ENCODE peak calls at places on chromosomes 5 and 9, in five cellular contexts. One of them, this sample, is unnamed.

GRCh38 chr9:85262333-85262732 is 479.4 kb downstream of the AGTPBP1 start:
- DNase-seq in HepG2: no peak
- DNase-seq in GM12878: no peak
- DNase-seq in HL-60: no peak
- DNase-seq in A549: no peak
- DNase-seq in this sample: no peak

GRCh38 chr9:92186631-92187030 is 71.4 kb upstream of the SPTLC1 start:
- DNase-seq in A549: no peak
- DNase-seq in HepG2: no peak
- DNase-seq in HL-60: no peak
- DNase-seq in GM12878: no peak
- DNase-seq in this sample: no peak

GRCh38 chr9:29213374-29214161 is 1640.3 kb upstream of the C9orf72 start:
- DNase-seq in A549: peak
- DNase-seq in HL-60: no peak
- DNase-seq in HepG2: no peak
- DNase-seq in GM12878: no peak
- DNase-seq in this sample: no peak

GRCh38 chr9:98807070-98807810 is at the start of gene GALNT12:
- DNase-seq in GM12878: no peak
- DNase-seq in A549: peak
- DNase-seq in HL-60: no peak
- DNase-seq in HepG2: no peak
- DNase-seq in this sample: no peak

GRCh38 chr5:57676228-57677098 is 193.9 kb upstream of the ACTBL2 start:
- DNase-seq in HepG2: peak
- DNase-seq in A549: no peak
- DNase-seq in HL-60: no peak
- DNase-seq in GM12878: no peak
- DNase-seq in this sample: no peak

GRCh38 chr5:142296914-142297417 is 27.9 kb downstream of the SPRY4 start:
- DNase-seq in GM12878: no peak
- DNase-seq in A549: no peak
- DNase-seq in HL-60: no peak
- DNase-seq in HepG2: peak
- DNase-seq in this sample: no peak

GRCh38 chr9:95796029-95796428 is 79.5 kb upstream of the ERCC6L2 start:
- DNase-seq in HepG2: no peak
- DNase-seq in HL-60: no peak
- DNase-seq in GM12878: no peak
- DNase-seq in A549: no peak
- DNase-seq in this sample: no peak

GRCh38 chr9:132792547-132792946 is 85.5 kb downstream of the AK8 start:
- DNase-seq in A549: no peak
- DNase-seq in HL-60: no peak
- DNase-seq in HepG2: no peak
- DNase-seq in GM12878: no peak
- DNase-seq in this sample: no peak

GRCh38 chr5:10689391-10690081 is 71.5 kb downstream of the DAP start:
- DNase-seq in HL-60: peak
- DNase-seq in A549: peak
- DNase-seq in HepG2: no peak
- DNase-seq in GM12878: no peak
- DNase-seq in this sample: no peak

GRCh38 chr5:170302729-170303501 is 5.3 kb upstream of the LCP2 start:
- DNase-seq in GM12878: peak
- DNase-seq in HL-60: peak
- DNase-seq in HepG2: no peak
- DNase-seq in A549: no peak
- DNase-seq in this sample: no peak

GRCh38 chr9:87836951-87837715 is 45.5 kb upstream of the SPATA31E1 start:
- DNase-seq in HL-60: no peak
- DNase-seq in A549: no peak
- DNase-seq in HepG2: no peak
- DNase-seq in GM12878: no peak
- DNase-seq in this sample: no peak

GRCh38 chr9:122186301-122186700 is 26.6 kb downstream of the MORN5 start:
- DNase-seq in GM12878: no peak
- DNase-seq in HL-60: no peak
- DNase-seq in A549: no peak
- DNase-seq in HepG2: peak
- DNase-seq in this sample: no peak

GRCh38 chr5:135236951-135237791 is 161.9 kb downstream of the MACROH2A1 start:
- DNase-seq in A549: no peak
- DNase-seq in HL-60: no peak
- DNase-seq in GM12878: no peak
- DNase-seq in HepG2: no peak
- DNase-seq in this sample: no peak

GRCh38 chr9:113216406-113216805 is 4.7 kb downstream of the FKBP15 start:
- DNase-seq in HepG2: no peak
- DNase-seq in HL-60: no peak
- DNase-seq in A549: no peak
- DNase-seq in GM12878: no peak
- DNase-seq in this sample: no peak

GRCh38 chr5:37804401-37804800 is 35.4 kb downstream of the GDNF start:
- DNase-seq in A549: no peak
- DNase-seq in HL-60: no peak
- DNase-seq in HepG2: no peak
- DNase-seq in GM12878: no peak
- DNase-seq in this sample: no peak

GRCh38 chr5:79800979-79801827 is 111.6 kb downstream of the CMYA5 start:
- DNase-seq in A549: peak
- DNase-seq in HepG2: no peak
- DNase-seq in HL-60: no peak
- DNase-seq in GM12878: no peak
- DNase-seq in this sample: no peak

GRCh38 chr9:126108240-126108639 is 218.4 kb upstream of the MVB12B start:
- DNase-seq in HepG2: no peak
- DNase-seq in GM12878: no peak
- DNase-seq in A549: no peak
- DNase-seq in HL-60: no peak
- DNase-seq in this sample: no peak

GRCh38 chr5:67992919-67993318 is 222.6 kb upstream of the PIK3R1 start:
- DNase-seq in HL-60: no peak
- DNase-seq in HepG2: no peak
- DNase-seq in GM12878: no peak
- DNase-seq in A549: no peak
- DNase-seq in this sample: no peak

GRCh38 chr5:133245191-133246052 is 193.6 kb downstream of the HSPA4 start:
- DNase-seq in GM12878: no peak
- DNase-seq in HL-60: no peak
- DNase-seq in A549: peak
- DNase-seq in HepG2: peak
- DNase-seq in this sample: peak

GRCh38 chr9:104968025-104968982 is 40.3 kb upstream of the ABCA1 start:
- DNase-seq in HL-60: peak
- DNase-seq in A549: peak
- DNase-seq in HepG2: peak
- DNase-seq in GM12878: no peak
- DNase-seq in this sample: peak

GRCh38 chr9:111662851-111663823 is 1.7 kb downstream of the GNG10 start:
- DNase-seq in GM12878: no peak
- DNase-seq in HL-60: no peak
- DNase-seq in A549: no peak
- DNase-seq in HepG2: no peak
- DNase-seq in this sample: no peak

GRCh38 chr5:64147849-64148441 is 17.7 kb upstream of the RNF180 start:
- DNase-seq in GM12878: no peak
- DNase-seq in A549: peak
- DNase-seq in HepG2: peak
- DNase-seq in HL-60: no peak
- DNase-seq in this sample: peak

GRCh38 chr5:64149857-64150521 is 15.7 kb upstream of the RNF180 start:
- DNase-seq in HL-60: no peak
- DNase-seq in GM12878: no peak
- DNase-seq in A549: no peak
- DNase-seq in HepG2: no peak
- DNase-seq in this sample: no peak

GRCh38 chr5:64147379-64147778 is 18.3 kb upstream of the RNF180 start:
- DNase-seq in HL-60: no peak
- DNase-seq in A549: no peak
- DNase-seq in HepG2: no peak
- DNase-seq in GM12878: no peak
- DNase-seq in this sample: no peak

GRCh38 chr5:64144429-64145215 is 21.0 kb upstream of the RNF180 start:
- DNase-seq in GM12878: no peak
- DNase-seq in A549: no peak
- DNase-seq in HepG2: no peak
- DNase-seq in HL-60: no peak
- DNase-seq in this sample: no peak

GRCh38 chr5:64149268-64149667 is 16.4 kb upstream of the RNF180 start:
- DNase-seq in HepG2: no peak
- DNase-seq in A549: no peak
- DNase-seq in GM12878: no peak
- DNase-seq in HL-60: no peak
- DNase-seq in this sample: no peak
- TF ChIP-seq REST in HepG2: no peak
- TF ChIP-seq REST in A549: no peak
- TF ChIP-seq REST in GM12878: no peak
- TF ChIP-seq REST in HL-60: no peak
- TF ChIP-seq REST in this sample: no peak

GRCh38 chr9:14618851-14619250 is 74.4 kb downstream of the ZDHHC21 start:
- DNase-seq in HepG2: no peak
- DNase-seq in GM12878: no peak
- DNase-seq in A549: no peak
- DNase-seq in HL-60: no peak
- DNase-seq in this sample: no peak

DNA sequence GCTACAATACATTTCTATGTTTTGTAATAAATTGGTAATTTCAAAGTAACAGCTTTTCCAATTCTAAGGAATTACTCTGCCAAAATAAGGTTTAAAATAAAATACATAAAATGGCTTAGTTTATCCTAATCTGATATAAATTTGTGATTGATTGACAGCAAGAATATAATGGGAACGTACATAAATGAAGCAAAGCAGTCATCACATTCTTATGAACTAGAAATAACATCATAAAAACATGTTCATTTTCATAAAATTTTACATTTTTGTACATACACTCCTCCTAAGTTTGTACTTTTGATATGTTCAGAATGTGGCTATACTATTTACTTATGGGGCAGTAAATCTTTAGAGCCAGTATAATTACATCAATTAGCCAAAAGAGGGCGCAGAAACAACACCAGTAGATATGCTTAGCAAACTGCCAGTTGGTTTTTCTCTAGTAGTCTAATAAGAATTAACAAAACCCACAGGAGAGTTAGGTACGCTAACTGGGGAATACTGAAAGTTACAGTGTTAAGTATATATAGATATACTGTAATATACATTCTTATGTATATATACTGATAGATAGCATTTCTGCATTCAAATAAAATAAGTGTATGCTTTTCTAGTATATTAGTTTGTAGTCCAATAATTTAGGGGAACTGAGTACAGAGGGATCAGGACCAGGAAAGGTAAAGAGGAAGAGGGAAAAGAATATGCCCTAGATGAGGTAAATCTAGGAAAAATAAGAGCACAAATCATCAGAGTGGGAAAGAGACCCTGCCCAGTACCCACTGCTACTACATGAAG is 76.8 kb downstream of the ZDHHC21 start:
- DNase-seq in A549: peak
- DNase-seq in HL-60: peak
- DNase-seq in HepG2: peak
- DNase-seq in GM12878: no peak
- DNase-seq in this sample: peak
- TF ChIP-seq REST in A549: no peak
- TF ChIP-seq REST in HL-60: no peak
- TF ChIP-seq REST in HepG2: no peak
- TF ChIP-seq REST in GM12878: no peak
- TF ChIP-seq REST in this sample: no peak

GRCh38 chr5:96115467-96115812 is 153.8 kb upstream of the ELL2 start:
- DNase-seq in HL-60: no peak
- DNase-seq in A549: no peak
- DNase-seq in GM12878: no peak
- DNase-seq in HepG2: no peak
- DNase-seq in this sample: no peak

GRCh38 chr5:96113170-96113939 is 151.7 kb upstream of the ELL2 start:
- DNase-seq in A549: no peak
- DNase-seq in HL-60: no peak
- DNase-seq in HepG2: no peak
- DNase-seq in GM12878: no peak
- DNase-seq in this sample: no peak

GRCh38 chr5:96112703-96113102 is 151.1 kb upstream of the ELL2 start:
- DNase-seq in HepG2: no peak
- DNase-seq in A549: no peak
- DNase-seq in GM12878: no peak
- DNase-seq in HL-60: no peak
- DNase-seq in this sample: no peak

GRCh38 chr5:96112123-96112670 is 150.5 kb upstream of the ELL2 start:
- DNase-seq in HepG2: no peak
- DNase-seq in GM12878: no peak
- DNase-seq in A549: no peak
- DNase-seq in HL-60: no peak
- DNase-seq in this sample: no peak

DNA sequence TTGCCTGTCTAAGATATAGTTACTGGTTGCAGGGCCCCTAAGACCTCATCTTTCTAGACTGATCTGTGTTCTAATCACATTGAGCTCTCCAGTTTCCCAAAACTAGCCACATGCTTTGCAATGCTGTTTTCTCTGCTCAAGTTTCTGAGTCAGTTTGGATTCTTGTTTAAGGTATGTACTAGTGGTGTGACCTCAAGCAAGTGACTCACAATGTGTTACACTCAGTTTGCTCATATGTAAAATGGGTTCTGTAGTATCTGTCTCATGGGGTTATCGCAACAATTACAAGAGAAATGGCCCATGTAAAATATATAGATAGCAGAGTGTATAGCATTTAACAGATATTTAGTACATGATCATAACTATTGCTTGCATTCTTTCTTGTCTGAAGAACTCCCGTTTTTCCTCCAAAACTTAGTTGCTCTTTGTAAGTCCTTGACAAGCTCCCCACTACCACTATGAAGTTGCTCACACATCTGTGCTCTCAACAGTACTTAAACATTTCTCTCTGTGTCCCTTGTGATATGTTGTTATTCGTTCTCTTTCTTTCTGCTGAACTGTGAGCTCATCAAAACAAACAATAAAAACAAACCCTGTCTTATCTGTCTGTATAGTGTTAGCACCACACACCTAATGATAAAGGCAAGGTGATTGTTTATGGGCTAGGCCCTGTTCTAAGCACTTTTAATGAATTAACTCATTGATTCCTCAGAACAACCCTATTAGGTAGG is 153.2 kb upstream of the ELL2 start:
- DNase-seq in HL-60: no peak
- DNase-seq in A549: no peak
- DNase-seq in GM12878: no peak
- DNase-seq in HepG2: no peak
- DNase-seq in this sample: no peak
- TF ChIP-seq REST in HL-60: no peak
- TF ChIP-seq REST in A549: no peak
- TF ChIP-seq REST in GM12878: no peak
- TF ChIP-seq REST in HepG2: no peak
- TF ChIP-seq REST in this sample: no peak

DNA sequence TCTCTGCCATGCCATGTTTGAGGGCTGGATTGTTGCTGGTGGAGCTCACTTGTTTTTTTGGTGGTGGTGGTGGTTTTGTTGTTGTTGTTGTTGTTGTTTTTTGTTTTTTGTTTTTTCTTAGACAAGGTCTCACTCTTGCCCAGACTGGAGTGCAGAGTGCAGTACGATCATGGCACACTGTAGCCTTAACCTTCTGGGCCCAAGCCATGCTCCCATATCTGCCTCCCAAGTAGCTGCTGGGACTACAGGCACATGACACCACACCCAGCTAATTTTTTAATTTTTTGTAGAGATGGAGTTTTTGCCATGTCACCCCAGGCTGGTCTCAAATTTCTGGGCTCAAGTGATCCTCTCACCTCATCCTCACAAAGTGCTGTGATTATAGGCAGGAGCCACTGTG is 53.5 kb downstream of the NUP214 start:
- DNase-seq in HepG2: no peak
- DNase-seq in A549: no peak
- DNase-seq in GM12878: no peak
- DNase-seq in HL-60: no peak
- DNase-seq in this sample: no peak
- TF ChIP-seq REST in HepG2: no peak
- TF ChIP-seq REST in A549: no peak
- TF ChIP-seq REST in GM12878: no peak
- TF ChIP-seq REST in HL-60: no peak
- TF ChIP-seq REST in this sample: no peak